ENCODE peak calls at places on chromosome 19, in eight cellular contexts. F, G, H, Z, X, O, E and J are unnamed samples.

GRCh38 chr19:36213793-36214387 is 575 bp downstream of the ZNF565 start:
- DNase-seq in X (no peak), F (no peak), Z (no peak), E (peak; percentile 19), O (no peak), H (peak; percentile 45), G (no peak), J (no peak)

GRCh38 chr19:46265217-46265828 is 31.5 kb upstream of the HIF3A start:
- DNase-seq in G (peak; percentile 81), X (peak; percentile 58), H (peak; percentile 74), O (peak; percentile 66), F (no peak), E (peak; percentile 80), Z (peak; percentile 68), J (peak; percentile 66)

GRCh38 chr19:5083547-5083965 is 114.6 kb downstream of the KDM4B start:
- DNase-seq in E (peak; percentile 43), H (no peak), X (no peak), O (peak; percentile 75), G (no peak), Z (no peak), F (no peak), J (no peak)

GRCh38 chr19:8446055-8446709 is 1.4 kb downstream of the HNRNPM start:
- DNase-seq in Z (no peak), E (no peak), O (no peak), F (no peak), X (no peak), H (no peak), G (no peak), J (no peak)

GRCh38 chr19:8663920-8664670 is 33.7 kb downstream of the NFILZ start:
- DNase-seq in O (no peak), X (no peak), E (no peak), F (no peak), Z (no peak), G (no peak), H (no peak), J (no peak)

GRCh38 chr19:5235458-5236219 is 105.0 kb downstream of the PTPRS start:
- DNase-seq in X (no peak), Z (no peak), O (no peak), F (no peak), H (no peak), E (no peak), G (no peak), J (no peak)

GRCh38 chr19:7504684-7505083 is 11.2 kb upstream of the ZNF358 start:
- DNase-seq in O (no peak), G (no peak), H (no peak), X (no peak), Z (no peak), F (no peak), E (no peak), J (no peak)

GRCh38 chr19:55175117-55175867 is 4.8 kb downstream of the SYT5 start:
- DNase-seq in E (no peak), F (no peak), X (no peak), H (no peak), G (no peak), Z (no peak), O (no peak), J (no peak)

GRCh38 chr19:19115954-19116353 is 22.3 kb downstream of the TMEM161A start:
- DNase-seq in X (no peak), F (no peak), Z (no peak), E (no peak), O (no peak), G (peak; percentile 56), H (no peak), J (no peak)

GRCh38 chr19:28313633-28314032 is 899.3 kb downstream of the UQCRFS1 start:
- DNase-seq in X (peak; percentile 85), E (no peak), Z (no peak), G (no peak), F (no peak), H (peak; percentile 17), O (peak; percentile 24), J (no peak)

GRCh38 chr19:32336259-32337111 is 8.9 kb upstream of the ZNF507 start:
- DNase-seq in X (no peak), E (no peak), H (peak; percentile 59), G (no peak), Z (no peak), O (no peak), F (no peak), J (no peak)

GRCh38 chr19:1141944-1142343 is 32.1 kb downstream of the SBNO2 start:
- DNase-seq in G (no peak), H (no peak), X (no peak), O (no peak), F (no peak), Z (no peak), E (no peak), J (no peak)

GRCh38 chr19:40927567-40927966 is 45.5 kb upstream of the CYP2A7 start:
- DNase-seq in Z (no peak), H (no peak), O (no peak), F (no peak), G (no peak), X (no peak), E (no peak), J (no peak)

GRCh38 chr19:14333101-14333871 is 48.0 kb upstream of the ADGRE5 start:
- DNase-seq in G (peak; percentile 18), X (no peak), E (no peak), F (no peak), O (no peak), Z (no peak), H (no peak), J (peak; percentile 18)

GRCh38 chr19:2491130-2491801 is 15.3 kb downstream of the GADD45B start:
- DNase-seq in O (peak; percentile 65), Z (peak; percentile 85), F (no peak), H (peak; percentile 84), G (no peak), X (no peak), E (peak; percentile 67), J (no peak)

GRCh38 chr19:6602729-6603114 is 11.8 kb upstream of the CD70 start:
- DNase-seq in O (no peak), G (no peak), E (no peak), X (no peak), H (no peak), F (no peak), Z (no peak), J (no peak)

GRCh38 chr19:1410136-1410786 is 2.9 kb downstream of the DAZAP1 start:
- DNase-seq in O (peak; percentile 58), F (no peak), G (no peak), Z (no peak), H (peak; percentile 63), E (no peak), X (no peak), J (no peak)

GRCh38 chr19:38277969-38278680 is 13.8 kb downstream of the SPINT2 start:
- DNase-seq in H (peak; percentile 35), O (peak; percentile 81), E (no peak), X (no peak), G (no peak), F (no peak), Z (peak; percentile 61), J (no peak)

GRCh38 chr19:1240925-1241324 is 626 bp upstream of the ATP5F1D start:
- DNase-seq in O (no peak), H (no peak), E (no peak), F (no peak), Z (no peak), G (no peak), X (no peak), J (no peak)

GRCh38 chr19:58002384-58003152 is at the start of gene ZNF606:
- DNase-seq in H (peak; percentile 84), F (peak; percentile 93), Z (peak; percentile 85), O (peak; percentile 81), E (peak; percentile 80), G (peak; percentile 75), X (peak; percentile 33), J (peak; percentile 71)

GRCh38 chr19:18650468-18651001 is 13.7 kb downstream of the KLHL26 start:
- DNase-seq in X (no peak), Z (peak; percentile 56), E (peak; percentile 78), H (peak; percentile 93), F (no peak), O (peak; percentile 59), G (no peak), J (no peak)

GRCh38 chr19:610071-610800 is 20.6 kb downstream of the HCN2 start:
- DNase-seq in E (no peak), X (no peak), G (no peak), Z (no peak), O (peak; percentile 58), H (no peak), F (no peak), J (no peak)

GRCh38 chr19:51639916-51640315 is 6.7 kb downstream of the SIGLEC14 start:
- DNase-seq in E (no peak), H (no peak), Z (no peak), F (no peak), X (no peak), O (no peak), G (no peak), J (no peak)

GRCh38 chr19:16185123-16185924 is at the start of gene FAM32A:
- DNase-seq in H (peak; percentile 99), G (peak; percentile 95), X (peak; percentile 98), E (peak; percentile 100), O (peak; percentile 100), F (peak; percentile 98), Z (peak; percentile 99), J (peak; percentile 94)
- TF ChIP-seq CTCF in H (peak; percentile 22), G (peak; percentile 61), X (peak; percentile 13), E (no peak), O (peak; percentile 32), F (peak; percentile 41), Z (no peak), J (peak; percentile 20)

GRCh38 chr19:49912965-49913685 is 15.9 kb upstream of the ATF5 start:
- DNase-seq in G (no peak), X (no peak), E (no peak), Z (no peak), F (no peak), O (no peak), H (peak; percentile 44), J (no peak)
- TF ChIP-seq CTCF in G (peak; percentile 27), X (no peak), E (no peak), Z (no peak), F (no peak), O (no peak), H (no peak), J (peak; percentile 50)

DNA sequence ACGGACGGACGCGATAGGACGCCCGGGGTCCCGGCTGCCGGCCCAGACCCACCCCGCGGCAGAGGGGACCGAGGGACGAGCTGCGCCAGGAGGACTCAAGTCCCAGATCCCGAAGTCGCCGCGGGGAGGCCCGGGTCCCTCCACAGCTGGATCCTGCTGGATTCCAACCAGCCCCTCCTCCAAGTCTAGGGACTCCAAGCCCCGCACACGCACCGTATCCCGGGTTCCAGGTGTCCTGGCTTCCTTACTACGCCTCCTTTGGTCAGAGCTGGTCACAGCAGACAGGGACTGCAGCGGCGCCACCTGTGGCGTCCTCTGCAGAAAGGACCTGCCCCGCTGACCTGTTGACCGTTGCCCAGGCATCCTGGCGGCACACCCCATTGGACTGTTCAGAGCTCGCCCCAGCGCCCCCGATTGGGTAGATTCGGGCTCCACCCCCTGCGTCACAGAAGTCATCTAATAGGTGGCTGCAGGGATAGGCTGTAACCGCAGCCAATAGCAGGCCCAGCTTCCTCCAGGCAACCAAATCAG is 29.0 kb upstream of the ZNF709 start:
- DNase-seq in F (no peak), X (no peak), H (no peak), Z (peak; percentile 29), G (no peak), E (no peak), O (no peak), J (no peak)
- TF ChIP-seq CTCF in F (no peak), X (no peak), H (no peak), Z (no peak), G (no peak), E (no peak), O (no peak), J (no peak)

GRCh38 chr19:10915511-10916091 is 12.8 kb downstream of the YIPF2 start:
- DNase-seq in Z (no peak), X (peak; percentile 93), E (peak; percentile 35), O (peak; percentile 84), G (no peak), H (peak; percentile 86), F (no peak), J (no peak)
- TF ChIP-seq CTCF in Z (no peak), X (peak; percentile 54), E (no peak), O (no peak), G (no peak), H (peak; percentile 30), F (no peak), J (no peak)